ENCODE peak calls at places on chromosomes 6 and 20, in six cellular contexts. Y, E, B, D, S and F are unnamed samples.

GRCh38 chr20:45419188-45420091 is 3.5 kb downstream of the PIGT start:
- DNase-seq in Y (peak), E (peak), B (no peak), D (no peak), S (peak), F (no peak)

GRCh38 chr6:139863356-139863755 is 488.9 kb upstream of the CITED2 start:
- DNase-seq in Y (no peak), E (no peak), B (no peak), D (no peak), S (no peak), F (no peak)

GRCh38 chr6:43125119-43125518 is 46.0 kb upstream of the SRF start:
- DNase-seq in Y (no peak), E (no peak), B (no peak), D (no peak), S (peak), F (no peak)

GRCh38 chr6:7087066-7087465 is 20.7 kb upstream of the RREB1 start:
- DNase-seq in Y (no peak), E (no peak), B (peak), D (no peak), S (no peak), F (peak)

GRCh38 chr6:56268266-56268665 is 20.9 kb upstream of the COL21A1 start:
- DNase-seq in Y (no peak), E (no peak), B (no peak), D (no peak), S (no peak), F (no peak)

GRCh38 chr6:39769012-39769411 is 23.2 kb upstream of the DAAM2 start:
- DNase-seq in Y (no peak), E (no peak), B (no peak), D (no peak), S (no peak), F (no peak)

GRCh38 chr6:26330835-26331808 is 33.9 kb upstream of the BTN3A2 start:
- DNase-seq in Y (peak), E (no peak), B (no peak), D (peak), S (no peak), F (peak)

GRCh38 chr6:2852921-2853322 is 11.3 kb upstream of the SERPINB1 start:
- DNase-seq in Y (no peak), E (no peak), B (no peak), D (no peak), S (no peak), F (no peak)

GRCh38 chr20:57064836-57065235 is 201.6 kb downstream of the BMP7 start:
- DNase-seq in Y (no peak), E (no peak), B (no peak), D (no peak), S (no peak), F (no peak)

GRCh38 chr6:13538600-13538999 is 35.8 kb upstream of the SIRT5 start:
- DNase-seq in Y (no peak), E (no peak), B (no peak), D (no peak), S (no peak), F (no peak)

GRCh38 chr6:885051-885590 is 192.2 kb upstream of the EXOC2 start:
- DNase-seq in Y (peak), E (no peak), B (no peak), D (no peak), S (no peak), F (no peak)

GRCh38 chr6:161370882-161371281 is 97.0 kb upstream of the AGPAT4 start:
- DNase-seq in Y (peak), E (no peak), B (peak), D (peak), S (peak), F (peak)

GRCh38 chr6:78935561-78935960 is 68.2 kb downstream of the IRAK1BP1 start:
- DNase-seq in Y (no peak), E (no peak), B (no peak), D (no peak), S (no peak), F (no peak)

GRCh38 chr20:58868795-58869194 is 16.3 kb downstream of the GNAS start:
- DNase-seq in Y (peak), E (no peak), B (peak), D (no peak), S (no peak), F (no peak)

GRCh38 chr6:159989882-159990480 is 21.1 kb downstream of the IGF2R start:
- DNase-seq in Y (peak), E (no peak), B (no peak), D (no peak), S (no peak), F (peak)

GRCh38 chr20:22946594-22946993 is 88.5 kb upstream of the SSTR4 start:
- DNase-seq in Y (no peak), E (no peak), B (no peak), D (no peak), S (no peak), F (no peak)

GRCh38 chr6:129331450-129332138 is 378.4 kb downstream of the ARHGAP18 start:
- DNase-seq in Y (peak), E (no peak), B (no peak), D (no peak), S (no peak), F (no peak)

GRCh38 chr6:2429460-2429859 is 184.1 kb upstream of the GMDS start:
- DNase-seq in Y (peak), E (no peak), B (no peak), D (no peak), S (peak), F (no peak)

GRCh38 chr6:149919834-149920225 is 3.1 kb downstream of the RAET1G start:
- DNase-seq in Y (no peak), E (no peak), B (no peak), D (no peak), S (no peak), F (no peak)

GRCh38 chr6:16700202-16700997 is 60.9 kb downstream of the ATXN1 start:
- DNase-seq in Y (no peak), E (no peak), B (no peak), D (peak), S (no peak), F (no peak)

GRCh38 chr6:43181942-43182860 is at the start of gene CUL9:
- DNase-seq in Y (peak), E (peak), B (peak), D (peak), S (no peak), F (peak)

GRCh38 chr20:6866741-6867140 is 99.3 kb downstream of the BMP2 start:
- DNase-seq in Y (no peak), E (no peak), B (no peak), D (no peak), S (no peak), F (no peak)

GRCh38 chr6:158152659-158153058 is 15.4 kb downstream of the SERAC1 start:
- DNase-seq in Y (peak), E (no peak), B (no peak), D (no peak), S (no peak), F (no peak)

GRCh38 chr20:17530716-17531536 is at the start of gene BFSP1:
- DNase-seq in Y (peak), E (peak), B (peak), D (peak), S (no peak), F (no peak)

GRCh38 chr6:136921521-136921935 is 573 bp upstream of the SLC35D3 start:
- DNase-seq in Y (peak), E (no peak), B (peak), D (no peak), S (no peak), F (no peak)

GRCh38 chr6:31718294-31718693 is 3.1 kb downstream of the LY6G6D start:
- DNase-seq in Y (peak), E (no peak), B (no peak), D (no peak), S (no peak), F (no peak)

GRCh38 chr20:37393863-37394542 is 48.1 kb downstream of the SRC start:
- DNase-seq in Y (no peak), E (no peak), B (peak), D (no peak), S (no peak), F (no peak)

GRCh38 chr6:37321516-37321915 is 32.3 kb upstream of the RNF8 start:
- DNase-seq in Y (peak), E (no peak), B (no peak), D (no peak), S (no peak), F (peak)

GRCh38 chr6:98547634-98548033 is 286.7 kb upstream of the POU3F2 start:
- DNase-seq in Y (peak), E (no peak), B (no peak), D (no peak), S (no peak), F (no peak)

GRCh38 chr6:28336284-28337024 is 506 bp upstream of the ZSCAN31 start:
- DNase-seq in Y (peak), E (no peak), B (peak), D (peak), S (no peak), F (peak)

GRCh38 chr6:167861424-167861823 is 34.7 kb downstream of the AFDN start:
- DNase-seq in Y (no peak), E (no peak), B (no peak), D (no peak), S (no peak), F (no peak)

GRCh38 chr6:20608371-20608770 is 74.1 kb downstream of the CDKAL1 start:
- DNase-seq in Y (no peak), E (no peak), B (no peak), D (no peak), S (no peak), F (no peak)

GRCh38 chr6:158131926-158132325 is 36.1 kb downstream of the SERAC1 start:
- DNase-seq in Y (peak), E (no peak), B (peak), D (peak), S (no peak), F (peak)

GRCh38 chr6:139597087-139597763 is 222.8 kb upstream of the CITED2 start:
- DNase-seq in Y (no peak), E (no peak), B (peak), D (no peak), S (no peak), F (no peak)

DNA sequence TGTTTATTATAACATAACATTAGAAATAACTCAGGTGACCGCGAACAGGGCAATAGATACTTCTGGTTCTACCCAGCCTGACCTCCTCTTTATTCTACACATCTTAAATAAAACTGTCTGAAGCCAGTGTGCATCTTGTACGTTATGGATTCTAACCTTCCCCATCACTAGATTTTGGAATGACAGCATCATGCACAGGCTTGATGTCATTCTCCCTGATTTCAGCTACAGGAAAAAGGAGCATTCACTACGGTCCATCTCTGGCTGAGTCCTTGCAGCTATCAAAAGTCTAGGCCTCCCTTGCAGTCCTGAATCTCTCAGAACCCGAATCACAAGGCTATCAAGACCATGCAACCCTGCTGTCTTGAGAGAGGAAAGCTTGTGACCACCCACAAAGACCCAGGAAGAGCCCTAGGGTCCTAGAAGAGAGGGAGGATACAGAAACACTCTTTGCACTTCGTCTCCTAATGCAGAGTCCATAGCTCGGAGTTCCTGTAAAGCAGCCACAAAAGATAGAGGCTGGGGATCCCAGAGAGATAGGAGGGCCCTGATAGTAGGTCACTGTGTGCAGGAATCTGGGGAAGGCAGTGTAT is 845 bp downstream of the HLA-DPA1 start:
- DNase-seq in Y (no peak), E (no peak), B (no peak), D (no peak), S (no peak), F (no peak)
- H3K4me3 ChIP-seq in Y (no peak), E (peak), B (no peak), D (no peak), S (no peak), F (peak)

GRCh38 chr6:22471746-22472145 is 97.6 kb upstream of the HDGFL1 start:
- DNase-seq in Y (no peak), E (no peak), B (no peak), D (no peak), S (no peak), F (no peak)

GRCh38 chr6:22471369-22471690 is 98.0 kb upstream of the HDGFL1 start:
- DNase-seq in Y (no peak), E (no peak), B (no peak), D (no peak), S (no peak), F (no peak)

GRCh38 chr6:22467645-22468044 is 101.7 kb upstream of the HDGFL1 start:
- DNase-seq in Y (no peak), E (no peak), B (no peak), D (no peak), S (no peak), F (no peak)

GRCh38 chr6:22468566-22468965 is 100.8 kb upstream of the HDGFL1 start:
- DNase-seq in Y (no peak), E (no peak), B (no peak), D (no peak), S (no peak), F (no peak)

GRCh38 chr6:22470454-22471368 is 98.7 kb upstream of the HDGFL1 start:
- DNase-seq in Y (peak), E (peak), B (peak), D (no peak), S (no peak), F (no peak)
- H3K4me3 ChIP-seq in Y (no peak), E (peak), B (no peak), D (no peak), S (no peak), F (no peak)

GRCh38 chr6:25277857-25278256 is 1.3 kb upstream of the CARMIL1 start:
- DNase-seq in Y (no peak), E (no peak), B (no peak), D (no peak), S (no peak), F (no peak)
- H3K4me3 ChIP-seq in Y (no peak), E (no peak), B (no peak), D (no peak), S (no peak), F (no peak)

GRCh38 chr20:62426678-62427077 is 661 bp downstream of the RBBP8NL start:
- DNase-seq in Y (no peak), E (no peak), B (peak), D (no peak), S (no peak), F (no peak)
- H3K4me3 ChIP-seq in Y (peak), E (no peak), B (no peak), D (no peak), S (no peak), F (no peak)